ENCODE peak calls at places on chromosomes 12 and 14, in nine cellular contexts. L is endothelial cell of umbilical vein, P is neural crest cell, K is kidney epithelial cell, J is left ventricle myocardium inferior, U is endodermal cell, C is cardiac fibroblast, D is nephron progenitor cell, E is AG04450. V is an unnamed sample.

GRCh38 chr14:96626121-96626768 is 124.1 kb downstream of the PAPOLA start:
- DNase-seq in L (no peak), J (no peak), P (no peak), D (no peak), K (no peak), U (peak), C (no peak), E (no peak), V (no peak)

GRCh38 chr14:37512173-37512572 is 82.9 kb downstream of the FOXA1 start:
- DNase-seq in K (no peak), J (no peak), E (no peak), D (no peak), P (no peak), L (no peak), U (no peak), C (no peak), V (no peak)

GRCh38 chr12:132026061-132026795 is 76.5 kb downstream of the EP400 start:
- DNase-seq in D (no peak), P (no peak), L (no peak), K (no peak), U (no peak), C (no peak), J (no peak), E (no peak), V (no peak)

GRCh38 chr12:96714199-96714598 is 192.9 kb upstream of the NEDD1 start:
- DNase-seq in K (no peak), P (no peak), C (no peak), E (no peak), L (no peak), U (no peak), D (no peak), J (no peak), V (no peak)

GRCh38 chr12:114414031-114414865 is 8.3 kb upstream of the TBX5 start:
- DNase-seq in L (no peak), E (no peak), J (no peak), P (no peak), K (no peak), D (no peak), U (peak), C (no peak), V (peak)

GRCh38 chr12:71768900-71769299 is 14.2 kb downstream of the RAB21 start:
- DNase-seq in J (no peak), U (no peak), L (no peak), K (no peak), C (no peak), D (no peak), P (no peak), E (no peak), V (no peak)

GRCh38 chr14:51546603-51547258 is 105.0 kb upstream of the FRMD6 start:
- DNase-seq in K (no peak), E (no peak), U (no peak), C (no peak), P (no peak), J (no peak), L (no peak), D (no peak), V (no peak)

GRCh38 chr12:1222858-1223644 is 232.0 kb downstream of the ERC1 start:
- DNase-seq in U (no peak), L (no peak), E (no peak), P (no peak), K (no peak), D (no peak), C (no peak), J (no peak), V (no peak)

GRCh38 chr12:6469609-6470374 is 685 bp downstream of the VAMP1 start:
- DNase-seq in C (no peak), L (no peak), P (no peak), J (no peak), E (no peak), K (no peak), D (no peak), U (no peak), V (no peak)

GRCh38 chr12:9132008-9132535 is 16.4 kb upstream of the A2M start:
- DNase-seq in P (no peak), K (no peak), J (no peak), E (no peak), L (no peak), U (no peak), D (no peak), C (no peak), V (no peak)

GRCh38 chr14:55117816-55118441 is 11.1 kb upstream of the LGALS3 start:
- DNase-seq in C (peak), D (no peak), J (no peak), U (no peak), L (peak), P (no peak), E (no peak), K (no peak), V (no peak)

GRCh38 chr12:98743362-98743953 is 98.4 kb downstream of the APAF1 start:
- DNase-seq in J (no peak), U (peak), C (peak), D (peak), L (peak), K (no peak), P (peak), E (no peak), V (peak)

GRCh38 chr14:68665116-68665515 is 127.8 kb downstream of the ZFP36L1 start:
- DNase-seq in L (peak), U (no peak), D (no peak), C (peak), K (no peak), J (no peak), E (no peak), P (no peak), V (peak)

GRCh38 chr14:75456069-75457023 is 28.5 kb downstream of the JDP2 start:
- DNase-seq in J (no peak), L (no peak), C (no peak), K (no peak), P (no peak), D (no peak), U (peak), E (no peak), V (no peak)

GRCh38 chr12:76313289-76313688 is 34.9 kb downstream of the BBS10 start:
- DNase-seq in K (no peak), J (no peak), P (no peak), E (no peak), C (no peak), D (no peak), L (no peak), U (peak), V (no peak)

GRCh38 chr14:78836777-78837176 is 666.6 kb downstream of the NRXN3 start:
- DNase-seq in L (peak), P (peak), J (no peak), E (no peak), K (peak), C (peak), U (peak), D (peak), V (peak)

GRCh38 chr12:118432812-118433540 is 56.6 kb downstream of the SUDS3 start:
- DNase-seq in L (no peak), D (no peak), U (no peak), E (no peak), P (no peak), K (no peak), J (no peak), C (peak), V (peak)

GRCh38 chr14:97010491-97011160 is 213.4 kb downstream of the VRK1 start:
- DNase-seq in E (no peak), D (no peak), L (no peak), K (no peak), P (no peak), C (no peak), J (no peak), U (peak), V (no peak)

GRCh38 chr14:51395361-51395849 is 155.4 kb downstream of the TMX1 start:
- DNase-seq in L (peak), E (peak), U (peak), P (peak), K (no peak), D (no peak), J (peak), C (peak), V (peak)

GRCh38 chr12:47881826-47882427 is 22.9 kb downstream of the VDR start:
- DNase-seq in K (peak), J (no peak), P (no peak), E (peak), D (no peak), C (peak), L (no peak), U (no peak), V (peak)

GRCh38 chr14:77409131-77409533 is 14.2 kb downstream of the NOXRED1 start:
- DNase-seq in P (no peak), D (no peak), E (no peak), L (no peak), J (no peak), U (peak), C (peak), K (no peak), V (no peak)

GRCh38 chr12:109518820-109519665 is 41.6 kb downstream of the UBE3B start:
- DNase-seq in D (peak), J (peak), L (peak), C (peak), K (no peak), P (peak), U (peak), E (peak), V (peak)

GRCh38 chr14:38721822-38722431 is 381.1 kb downstream of the SEC23A start:
- DNase-seq in U (peak), K (no peak), J (peak), C (peak), E (no peak), D (peak), L (peak), P (peak), V (peak)

GRCh38 chr12:31021809-31022492 is 51.7 kb upstream of the DDX11 start:
- DNase-seq in J (no peak), D (no peak), U (peak), C (no peak), P (no peak), E (no peak), K (no peak), L (peak), V (no peak)

DNA sequence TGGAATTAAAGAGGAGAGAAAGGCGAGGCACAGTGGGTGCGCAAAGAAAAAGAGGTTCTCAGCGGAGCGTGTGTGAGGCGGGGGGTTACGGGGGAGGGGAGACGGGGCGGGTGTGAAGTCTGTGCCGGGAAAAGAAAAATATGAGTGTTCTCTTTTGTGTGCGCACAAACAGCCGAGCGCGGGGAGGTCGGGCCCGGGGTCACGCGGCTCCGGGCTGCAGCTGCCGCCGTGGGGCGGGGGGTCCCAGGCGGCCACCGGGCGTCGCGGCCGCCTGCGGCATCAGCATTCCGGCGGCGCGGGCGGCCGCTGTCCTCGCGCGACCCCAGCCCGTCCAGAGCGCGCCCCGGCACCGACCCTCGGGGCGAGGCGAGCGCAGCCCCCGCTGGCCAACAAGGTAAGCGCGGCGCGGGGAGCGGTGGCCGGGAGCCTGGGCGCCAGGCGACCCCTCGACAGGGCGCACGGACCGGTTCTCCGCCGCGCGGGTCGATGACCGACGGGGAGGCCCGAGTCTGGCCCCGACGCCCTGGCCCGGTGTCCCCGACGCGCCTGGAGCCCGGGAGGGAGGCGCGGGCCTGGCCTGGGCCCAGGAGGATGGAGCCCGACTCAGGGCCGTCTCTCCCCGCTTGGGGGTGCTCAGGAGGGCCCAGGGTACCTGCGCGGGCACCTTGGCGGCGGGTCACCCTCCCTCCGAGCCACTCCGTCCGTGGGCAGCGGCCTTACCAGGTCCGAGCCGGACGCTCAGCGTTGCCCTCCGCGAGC is 103.9 kb upstream of the DIO3 start:
- DNase-seq in U (no peak), L (no peak), C (no peak), E (no peak), D (peak), J (no peak), K (no peak), P (peak), V (no peak)
- TF ChIP-seq CTCF in U (peak), L (no peak), C (no peak), E (no peak), D (no peak), J (no peak), K (no peak), P (no peak), V (no peak)

DNA sequence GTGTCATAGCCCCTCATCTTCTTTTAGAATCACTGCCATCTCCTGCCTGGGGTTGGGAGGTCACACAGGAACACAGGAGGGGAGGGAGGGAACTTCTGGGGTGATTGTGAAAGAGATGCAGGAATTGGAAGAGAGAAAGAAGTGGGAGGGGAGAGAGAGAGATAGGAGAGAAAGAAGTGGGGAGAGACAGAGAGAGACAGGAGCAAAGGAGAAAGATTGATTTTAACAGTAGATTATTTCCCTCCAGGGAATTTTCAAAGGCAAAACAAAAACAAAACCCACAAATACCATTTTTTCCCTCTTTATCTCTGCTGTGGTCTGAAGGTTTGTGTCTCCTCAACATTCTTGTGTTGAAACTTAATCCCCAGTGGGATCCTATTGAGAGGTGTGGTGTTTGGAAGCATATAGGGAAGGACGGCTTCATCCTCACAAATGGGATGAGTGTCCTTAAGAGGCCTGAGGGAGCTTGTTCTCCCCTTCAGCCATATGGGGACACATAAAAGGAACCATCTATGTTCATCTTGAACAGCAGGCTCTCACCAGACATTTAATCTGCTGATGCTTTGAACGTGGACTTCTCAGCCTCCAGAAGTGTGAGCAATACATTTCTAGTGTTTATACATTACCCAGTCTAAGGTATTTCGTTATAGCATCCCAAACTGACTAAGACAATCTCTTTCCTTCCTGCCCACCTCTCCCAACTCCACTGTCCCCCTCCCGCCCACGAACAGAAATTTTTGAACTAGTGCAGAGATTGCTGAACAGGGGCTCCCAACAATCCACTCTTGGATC is 134.9 kb upstream of the MAX start:
- DNase-seq in C (peak), E (no peak), J (no peak), K (no peak), L (no peak), D (no peak), U (no peak), P (no peak), V (peak)
- TF ChIP-seq CTCF in C (no peak), E (no peak), J (no peak), K (no peak), L (no peak), D (no peak), U (no peak), P (no peak), V (no peak)

GRCh38 chr12:52646613-52647012 is 5.4 kb downstream of the KRT2 start:
- DNase-seq in L (no peak), J (no peak), E (no peak), U (peak), K (no peak), P (no peak), C (no peak), D (no peak), V (no peak)
- TF ChIP-seq CTCF in L (no peak), J (no peak), E (no peak), U (peak), K (no peak), P (no peak), C (no peak), D (no peak), V (no peak)

GRCh38 chr14:60188115-60188514 is 22.9 kb upstream of the DHRS7 start:
- DNase-seq in J (no peak), E (no peak), P (no peak), D (no peak), C (peak), U (no peak), L (no peak), K (no peak), V (no peak)
- TF ChIP-seq CTCF in J (peak), E (no peak), P (no peak), D (no peak), C (no peak), U (no peak), L (no peak), K (peak), V (no peak)

GRCh38 chr14:103002578-103003350 is 54.6 kb downstream of the CDC42BPB start:
- DNase-seq in E (no peak), U (no peak), L (no peak), K (no peak), C (no peak), J (no peak), P (no peak), D (no peak), V (no peak)
- TF ChIP-seq CTCF in E (no peak), U (peak), L (no peak), K (peak), C (no peak), J (no peak), P (no peak), D (no peak), V (no peak)

GRCh38 chr12:3337944-3338343 is 153.1 kb upstream of the PRMT8 start:
- DNase-seq in J (no peak), U (no peak), L (no peak), P (no peak), D (no peak), K (no peak), C (no peak), E (no peak), V (no peak)

GRCh38 chr12:3339221-3339620 is 151.8 kb upstream of the PRMT8 start:
- DNase-seq in K (no peak), L (no peak), P (no peak), C (no peak), U (no peak), E (no peak), J (no peak), D (no peak), V (no peak)

GRCh38 chr12:3336606-3337311 is 154.2 kb upstream of the PRMT8 start:
- DNase-seq in U (no peak), C (no peak), J (no peak), L (no peak), K (no peak), E (no peak), D (no peak), P (peak), V (no peak)

GRCh38 chr12:3341594-3341993 is 149.4 kb upstream of the PRMT8 start:
- DNase-seq in E (no peak), L (no peak), J (no peak), K (no peak), D (no peak), U (no peak), C (no peak), P (no peak), V (no peak)

GRCh38 chr12:3342051-3342450 is 149.0 kb upstream of the PRMT8 start:
- DNase-seq in J (peak), C (peak), K (no peak), L (peak), P (peak), D (peak), E (no peak), U (peak), V (peak)
- TF ChIP-seq CTCF in J (peak), C (peak), K (peak), L (peak), P (peak), D (peak), E (peak), U (peak), V (peak)

GRCh38 chr14:34059925-34060746 is 109.3 kb upstream of the EGLN3 start:
- DNase-seq in K (no peak), J (peak), P (peak), D (peak), C (peak), U (peak), E (no peak), L (peak), V (peak)
- TF ChIP-seq CTCF in K (no peak), J (peak), P (no peak), D (no peak), C (no peak), U (no peak), E (peak), L (peak), V (peak)

GRCh38 chr12:68469136-68469535 is 137.0 kb upstream of the MDM1 start:
- DNase-seq in D (no peak), P (no peak), J (no peak), L (no peak), K (no peak), C (no peak), E (no peak), U (no peak), V (no peak)

GRCh38 chr12:68468036-68468435 is 135.9 kb upstream of the MDM1 start:
- DNase-seq in E (no peak), C (no peak), J (no peak), P (no peak), U (no peak), K (no peak), D (no peak), L (no peak), V (peak)

GRCh38 chr12:68474467-68475204 is 136.1 kb upstream of the RAP1B start:
- DNase-seq in C (no peak), K (no peak), D (no peak), P (no peak), J (no peak), U (no peak), L (no peak), E (no peak), V (no peak)

GRCh38 chr12:68467514-68467913 is 135.4 kb upstream of the MDM1 start:
- DNase-seq in K (no peak), U (no peak), C (no peak), P (no peak), D (no peak), E (no peak), J (no peak), L (no peak), V (no peak)

DNA sequence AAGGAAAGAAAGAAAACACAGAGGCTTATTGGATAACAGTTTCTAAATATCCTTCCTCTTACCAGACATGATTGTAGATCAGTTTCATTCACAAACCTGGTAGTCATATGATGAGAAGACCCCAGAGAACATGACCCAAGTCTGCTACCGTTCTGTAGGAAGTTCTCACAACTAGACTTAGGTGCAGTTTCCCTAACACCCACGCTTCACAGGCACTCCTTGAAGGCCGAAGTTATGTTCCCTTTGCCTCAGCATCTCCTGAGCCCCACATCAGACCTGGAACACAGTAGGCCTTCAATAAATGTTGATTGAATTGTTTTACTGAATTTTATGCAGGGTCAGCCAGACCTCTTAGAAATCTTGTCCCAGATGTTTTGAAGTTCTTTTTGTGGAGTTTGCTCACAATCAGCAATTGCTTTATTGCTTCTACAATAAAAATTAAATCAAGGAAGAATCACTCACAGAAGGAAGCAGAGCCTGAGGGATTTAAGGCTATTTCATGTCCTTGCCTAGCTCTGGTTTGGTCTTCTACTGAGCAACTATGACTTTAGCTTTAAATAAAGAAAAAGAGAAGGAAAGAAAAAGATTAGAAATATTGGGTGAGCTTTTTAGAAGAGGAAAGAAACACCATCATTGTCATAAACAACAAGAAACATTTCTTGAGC is 138.6 kb upstream of the MDM1 start:
- DNase-seq in K (no peak), D (no peak), C (no peak), E (no peak), U (no peak), J (no peak), L (no peak), P (no peak), V (no peak)
- TF ChIP-seq CTCF in K (no peak), D (no peak), C (no peak), E (no peak), U (no peak), J (no peak), L (no peak), P (no peak), V (no peak)

GRCh38 chr12:95416111-95416636 is 57.8 kb upstream of the METAP2 start:
- DNase-seq in C (no peak), L (no peak), K (no peak), U (no peak), J (no peak), E (no peak), P (no peak), D (no peak), V (no peak)

GRCh38 chr12:95413576-95413975 is 60.4 kb upstream of the METAP2 start:
- DNase-seq in C (peak), L (no peak), D (no peak), K (no peak), P (no peak), U (no peak), J (no peak), E (no peak), V (peak)

GRCh38 chr12:95418142-95418541 is 55.8 kb upstream of the METAP2 start:
- DNase-seq in C (no peak), U (peak), D (no peak), P (no peak), K (no peak), L (no peak), J (no peak), E (no peak), V (no peak)

GRCh38 chr12:95415451-95415850 is 58.5 kb upstream of the METAP2 start:
- DNase-seq in P (no peak), E (no peak), D (no peak), L (no peak), C (no peak), U (no peak), K (no peak), J (no peak), V (no peak)

GRCh38 chr12:95417372-95417771 is 56.6 kb upstream of the METAP2 start:
- DNase-seq in D (no peak), K (no peak), L (no peak), E (no peak), J (no peak), P (no peak), U (no peak), C (peak), V (no peak)
- TF ChIP-seq CTCF in D (no peak), K (no peak), L (no peak), E (no peak), J (no peak), P (no peak), U (no peak), C (no peak), V (no peak)

V was measured in foreskin fibroblast.